ENCODE peak calls at places on chromosomes 1 and 21, in four cellular contexts. One of them, this sample, is unnamed.

GRCh38 chr1:184626076-184627011 is 128.3 kb downstream of the EDEM3 start:
- DNase-seq in WTC11: no peak
- DNase-seq in activated naive CD8-positive, alpha-beta T cell treated with anti-CD3 and anti-CD28 coated beads for 36 hours: no peak
- DNase-seq in Right ventricle myocardium superior: no peak
- DNase-seq in this sample: no peak

GRCh38 chr1:39370602-39371001 is 120.8 kb upstream of the BMP8A start:
- DNase-seq in WTC11: no peak
- DNase-seq in activated naive CD8-positive, alpha-beta T cell treated with anti-CD3 and anti-CD28 coated beads for 36 hours: no peak
- DNase-seq in Right ventricle myocardium superior: no peak
- DNase-seq in this sample: no peak

GRCh38 chr21:44421901-44422840 is 33.1 kb upstream of the LRRC3 start:
- DNase-seq in activated naive CD8-positive, alpha-beta T cell treated with anti-CD3 and anti-CD28 coated beads for 36 hours: no peak
- DNase-seq in Right ventricle myocardium superior: peak
- DNase-seq in WTC11: no peak
- DNase-seq in this sample: no peak

GRCh38 chr1:205521646-205522150 is 17.2 kb downstream of the CDK18 start:
- DNase-seq in Right ventricle myocardium superior: no peak
- DNase-seq in WTC11: no peak
- DNase-seq in activated naive CD8-positive, alpha-beta T cell treated with anti-CD3 and anti-CD28 coated beads for 36 hours: no peak
- DNase-seq in this sample: no peak

GRCh38 chr1:165988275-165988674 is 160.9 kb downstream of the UCK2 start:
- DNase-seq in Right ventricle myocardium superior: no peak
- DNase-seq in activated naive CD8-positive, alpha-beta T cell treated with anti-CD3 and anti-CD28 coated beads for 36 hours: no peak
- DNase-seq in WTC11: no peak
- DNase-seq in this sample: no peak

GRCh38 chr1:17774452-17774851 is 19.3 kb downstream of the ACTL8 start:
- DNase-seq in activated naive CD8-positive, alpha-beta T cell treated with anti-CD3 and anti-CD28 coated beads for 36 hours: no peak
- DNase-seq in WTC11: no peak
- DNase-seq in Right ventricle myocardium superior: no peak
- DNase-seq in this sample: no peak

GRCh38 chr1:173149887-173150286 is 57.2 kb downstream of the TNFSF4 start:
- DNase-seq in WTC11: no peak
- DNase-seq in activated naive CD8-positive, alpha-beta T cell treated with anti-CD3 and anti-CD28 coated beads for 36 hours: no peak
- DNase-seq in Right ventricle myocardium superior: no peak
- DNase-seq in this sample: no peak

GRCh38 chr1:23555225-23555801 is 4.0 kb downstream of the ID3 start:
- DNase-seq in Right ventricle myocardium superior: peak
- DNase-seq in WTC11: peak
- DNase-seq in activated naive CD8-positive, alpha-beta T cell treated with anti-CD3 and anti-CD28 coated beads for 36 hours: no peak
- DNase-seq in this sample: peak

GRCh38 chr1:65265296-65266271 is 43.8 kb upstream of the DNAJC6 start:
- DNase-seq in Right ventricle myocardium superior: peak
- DNase-seq in WTC11: peak
- DNase-seq in activated naive CD8-positive, alpha-beta T cell treated with anti-CD3 and anti-CD28 coated beads for 36 hours: peak
- DNase-seq in this sample: peak

GRCh38 chr21:42229676-42230075 is 10.7 kb downstream of the ABCG1 start:
- DNase-seq in Right ventricle myocardium superior: no peak
- DNase-seq in WTC11: no peak
- DNase-seq in activated naive CD8-positive, alpha-beta T cell treated with anti-CD3 and anti-CD28 coated beads for 36 hours: no peak
- DNase-seq in this sample: no peak